ENCODE peak calls at places on chromosomes 16 and 17, in six cellular contexts. One of them, this sample, is unnamed.

GRCh38 chr16:75112281-75113045 is 4.1 kb downstream of the LDHD start:
- DNase-seq in HS-5: no peak
- DNase-seq in NCI-H226: no peak
- DNase-seq in fibroblast of gingiva: no peak
- DNase-seq in activated naive CD4-positive, alpha-beta T cell treated with anti-CD3 and anti-CD28 coated beads, Interleukin-2, amount 10 ng/mL, durations not matched to agents 7 days and 5 days: no peak
- DNase-seq in colonic mucosa: no peak
- DNase-seq in this sample: no peak

GRCh38 chr17:5019475-5019956 is 15.7 kb downstream of the SLC52A1 start:
- DNase-seq in NCI-H226: no peak
- DNase-seq in activated naive CD4-positive, alpha-beta T cell treated with anti-CD3 and anti-CD28 coated beads, Interleukin-2, amount 10 ng/mL, durations not matched to agents 7 days and 5 days: peak
- DNase-seq in colonic mucosa: no peak
- DNase-seq in fibroblast of gingiva: no peak
- DNase-seq in HS-5: no peak
- DNase-seq in this sample: no peak

GRCh38 chr17:596763-597644 is 117.6 kb downstream of the VPS53 start:
- DNase-seq in activated naive CD4-positive, alpha-beta T cell treated with anti-CD3 and anti-CD28 coated beads, Interleukin-2, amount 10 ng/mL, durations not matched to agents 7 days and 5 days: no peak
- DNase-seq in NCI-H226: peak
- DNase-seq in colonic mucosa: no peak
- DNase-seq in HS-5: no peak
- DNase-seq in fibroblast of gingiva: no peak
- DNase-seq in this sample: no peak

GRCh38 chr17:5780476-5780875 is 196.2 kb upstream of the NLRP1 start:
- DNase-seq in colonic mucosa: no peak
- DNase-seq in NCI-H226: no peak
- DNase-seq in fibroblast of gingiva: peak
- DNase-seq in HS-5: peak
- DNase-seq in activated naive CD4-positive, alpha-beta T cell treated with anti-CD3 and anti-CD28 coated beads, Interleukin-2, amount 10 ng/mL, durations not matched to agents 7 days and 5 days: no peak
- DNase-seq in this sample: no peak

GRCh38 chr17:77540531-77540930 is 399.8 kb downstream of the SEC14L1 start:
- DNase-seq in HS-5: no peak
- DNase-seq in activated naive CD4-positive, alpha-beta T cell treated with anti-CD3 and anti-CD28 coated beads, Interleukin-2, amount 10 ng/mL, durations not matched to agents 7 days and 5 days: no peak
- DNase-seq in fibroblast of gingiva: no peak
- DNase-seq in NCI-H226: no peak
- DNase-seq in colonic mucosa: no peak
- DNase-seq in this sample: no peak

GRCh38 chr16:30028438-30029093 is 2.5 kb downstream of the TLCD3B start:
- DNase-seq in HS-5: no peak
- DNase-seq in NCI-H226: no peak
- DNase-seq in colonic mucosa: no peak
- DNase-seq in activated naive CD4-positive, alpha-beta T cell treated with anti-CD3 and anti-CD28 coated beads, Interleukin-2, amount 10 ng/mL, durations not matched to agents 7 days and 5 days: peak
- DNase-seq in fibroblast of gingiva: no peak
- DNase-seq in this sample: peak

GRCh38 chr16:88542231-88542630 is 28.0 kb upstream of the ZC3H18 start:
- DNase-seq in fibroblast of gingiva: no peak
- DNase-seq in HS-5: no peak
- DNase-seq in NCI-H226: no peak
- DNase-seq in activated naive CD4-positive, alpha-beta T cell treated with anti-CD3 and anti-CD28 coated beads, Interleukin-2, amount 10 ng/mL, durations not matched to agents 7 days and 5 days: no peak
- DNase-seq in colonic mucosa: no peak
- DNase-seq in this sample: no peak

GRCh38 chr16:77514500-77515225 is 79.8 kb upstream of the ADAMTS18 start:
- DNase-seq in NCI-H226: no peak
- DNase-seq in activated naive CD4-positive, alpha-beta T cell treated with anti-CD3 and anti-CD28 coated beads, Interleukin-2, amount 10 ng/mL, durations not matched to agents 7 days and 5 days: no peak
- DNase-seq in colonic mucosa: no peak
- DNase-seq in HS-5: no peak
- DNase-seq in fibroblast of gingiva: no peak
- DNase-seq in this sample: no peak

GRCh38 chr17:20242271-20242670 is 225.1 kb downstream of the LGALS9B start:
- DNase-seq in fibroblast of gingiva: no peak
- DNase-seq in colonic mucosa: no peak
- DNase-seq in activated naive CD4-positive, alpha-beta T cell treated with anti-CD3 and anti-CD28 coated beads, Interleukin-2, amount 10 ng/mL, durations not matched to agents 7 days and 5 days: no peak
- DNase-seq in NCI-H226: no peak
- DNase-seq in HS-5: no peak
- DNase-seq in this sample: no peak